ENCODE peak calls at places on chromosome 17, in ten cellular contexts. H is right lobe of liver; E is naive thymus-derived CD4-positive, alpha-beta T cell; G is esophagus mucosa; R is K562; C is activated T-cell treated with anti-CD3 and anti-CD28 coated beads, Interleukin-2, amount 50 U/mL, for 72 hours; L is T-cell; Y is CD4-positive, CD25-positive, alpha-beta regulatory T cell; F is GM12878; A is omental fat pad. S is an unnamed sample.

GRCh38 chr17:43702636-43703035 is 40.9 kb upstream of the MEOX1 start:
- ATAC-seq in Y (no peak), F (peak; percentile 42), C (no peak), E (peak; percentile 45), A (no peak), R (peak; percentile 98), L (peak; percentile 46), G (no peak), H (no peak), S (no peak)

GRCh38 chr17:45768000-45768399 is 16.1 kb upstream of the CRHR1 start:
- ATAC-seq in R (no peak), G (no peak), H (no peak), A (no peak), L (no peak), F (no peak), E (no peak), Y (no peak), C (no peak), S (no peak)

GRCh38 chr17:32998111-32998892 is 6.7 kb downstream of the SPACA3 start:
- ATAC-seq in L (peak; percentile 49), G (peak; percentile 57), C (peak; percentile 65), H (peak; percentile 85), F (peak; percentile 92), E (peak; percentile 69), A (peak; percentile 80), R (peak; percentile 93), Y (peak; percentile 45), S (peak; percentile 70)

GRCh38 chr17:8152112-8152775 is at the start of gene PER1:
- ATAC-seq in H (peak; percentile 43), R (peak; percentile 63), A (peak; percentile 48), Y (peak; percentile 3), G (peak; percentile 60), F (peak; percentile 64), C (peak; percentile 43), E (peak; percentile 29), L (peak; percentile 15), S (peak; percentile 47)

GRCh38 chr17:35913611-35914010 is 17.0 kb downstream of the RDM1 start:
- ATAC-seq in E (no peak), H (peak; percentile 58), C (no peak), F (no peak), L (no peak), R (no peak), Y (no peak), A (no peak), G (no peak), S (no peak)

GRCh38 chr17:6455321-6455705 is 11.1 kb downstream of the PIMREG start:
- ATAC-seq in C (peak; percentile 82), F (no peak), L (peak; percentile 96), H (peak; percentile 25), R (no peak), G (peak; percentile 63), E (peak; percentile 87), Y (peak; percentile 83), A (peak; percentile 41), S (peak; percentile 26)

GRCh38 chr17:35866356-35866950 is 2.2 kb downstream of the HEATR9 start:
- ATAC-seq in F (no peak), A (no peak), G (no peak), L (no peak), Y (no peak), H (peak; percentile 32), R (peak; percentile 70), E (no peak), C (no peak), S (no peak)

GRCh38 chr17:79120259-79120658 is 45.6 kb downstream of the ENGASE start:
- ATAC-seq in F (no peak), A (no peak), Y (no peak), L (no peak), H (no peak), R (no peak), E (no peak), C (no peak), G (no peak), S (no peak)

GRCh38 chr17:50165066-50165465 is 739 bp upstream of the SGCA start:
- ATAC-seq in L (no peak), Y (no peak), C (no peak), R (no peak), G (no peak), E (no peak), A (no peak), H (no peak), F (no peak), S (no peak)

GRCh38 chr17:42459256-42459982 is 741 bp downstream of the ATP6V0A1 start:
- ATAC-seq in H (peak; percentile 51), R (peak; percentile 74), L (peak; percentile 15), G (peak; percentile 44), F (peak; percentile 57), Y (no peak), E (no peak), A (peak; percentile 75), C (peak; percentile 41), S (peak; percentile 52)

GRCh38 chr17:46033392-46033791 is 34.3 kb downstream of the STH start:
- ATAC-seq in Y (no peak), G (peak; percentile 8), F (no peak), R (no peak), A (no peak), C (no peak), H (no peak), L (no peak), E (no peak), S (no peak)

GRCh38 chr17:51036084-51036483 is 84.6 kb downstream of the SPAG9 start:
- ATAC-seq in E (no peak), A (no peak), L (no peak), R (no peak), H (no peak), Y (no peak), G (no peak), C (no peak), F (peak; percentile 34), S (no peak)

GRCh38 chr17:75147878-75148546 is 6.3 kb downstream of the JPT1 start:
- ATAC-seq in F (peak; percentile 26), R (no peak), C (no peak), A (no peak), H (peak; percentile 70), Y (no peak), E (peak; percentile 51), L (no peak), G (no peak), S (no peak)

GRCh38 chr17:83103200-83103937 is 24.0 kb downstream of the METRNL start:
- ATAC-seq in H (no peak), R (peak; percentile 80), F (no peak), C (peak; percentile 9), G (no peak), Y (no peak), L (no peak), A (no peak), E (no peak), S (no peak)

GRCh38 chr17:71922439-71922838 is 198.4 kb upstream of the SOX9 start:
- ATAC-seq in L (peak; percentile 31), H (no peak), F (peak; percentile 78), G (no peak), Y (no peak), R (no peak), E (no peak), A (no peak), C (peak; percentile 54), S (no peak)

GRCh38 chr17:62781826-62782225 is 26.3 kb downstream of the MARCHF10 start:
- ATAC-seq in C (no peak), E (no peak), L (no peak), H (no peak), R (no peak), Y (no peak), A (peak; percentile 57), F (no peak), G (peak; percentile 24), S (no peak)

GRCh38 chr17:72967263-72967962 is 125.1 kb downstream of the SLC39A11 start:
- ATAC-seq in F (no peak), E (no peak), L (no peak), A (no peak), R (no peak), H (no peak), C (no peak), G (no peak), Y (no peak), S (no peak)

GRCh38 chr17:28749516-28750177 is 5.8 kb downstream of the TRAF4 start:
- ATAC-seq in A (no peak), L (peak; percentile 2), H (no peak), F (peak; percentile 6), C (peak; percentile 1), Y (no peak), R (peak; percentile 2), E (peak; percentile 2), G (no peak), S (no peak)

GRCh38 chr17:40417258-40417608 is 463 bp downstream of the TOP2A start:
- ATAC-seq in H (no peak), E (no peak), L (peak; percentile 3), C (no peak), F (peak; percentile 47), R (peak; percentile 74), Y (no peak), G (no peak), A (no peak), S (no peak)

GRCh38 chr17:6648181-6648580 is 3.2 kb downstream of the MED31 start:
- ATAC-seq in Y (no peak), F (peak; percentile 38), G (no peak), E (no peak), A (no peak), C (no peak), L (no peak), R (no peak), H (no peak), S (no peak)

GRCh38 chr17:38565853-38566665 is 39.7 kb downstream of the SRCIN1 start:
- ATAC-seq in A (no peak), E (no peak), L (no peak), R (no peak), G (no peak), C (no peak), Y (no peak), F (no peak), H (no peak), S (no peak)

GRCh38 chr17:57692770-57693169 is 52.3 kb downstream of the CCDC182 start:
- ATAC-seq in E (no peak), F (no peak), A (no peak), H (no peak), C (no peak), L (no peak), Y (no peak), G (no peak), R (no peak), S (no peak)

GRCh38 chr17:29557085-29557697 is 9.6 kb downstream of the ABHD15 start:
- ATAC-seq in R (peak; percentile 87), F (peak; percentile 20), G (no peak), H (peak; percentile 72), C (peak; percentile 50), L (no peak), Y (no peak), E (peak; percentile 47), A (peak; percentile 80), S (no peak)

GRCh38 chr17:7426896-7427488 is 1.6 kb downstream of the SPEM2 start:
- ATAC-seq in Y (no peak), F (no peak), A (no peak), G (peak; percentile 11), R (no peak), H (no peak), C (no peak), E (no peak), L (no peak), S (no peak)

S was measured in gastroesophageal sphincter.